ENCODE peak calls at places on chromosome 2, in six cellular contexts. F, A, B, Y, N and L are unnamed samples.

GRCh38 chr2:105926960-105927678 is 182.4 kb downstream of the NCK2 start:
- DNase-seq in F (no peak), A (no peak), B (peak; percentile 64), Y (no peak), N (peak; percentile 34), L (no peak)

GRCh38 chr2:5549061-5549601 is 143.1 kb upstream of the SOX11 start:
- DNase-seq in F (no peak), A (no peak), B (no peak), Y (no peak), N (no peak), L (no peak)

GRCh38 chr2:111908578-111908977 is 10.2 kb downstream of the MERTK start:
- DNase-seq in F (no peak), A (no peak), B (no peak), Y (no peak), N (no peak), L (no peak)

GRCh38 chr2:134453973-134454372 is 200.1 kb downstream of the MGAT5 start:
- DNase-seq in F (no peak), A (no peak), B (no peak), Y (no peak), N (no peak), L (no peak)

GRCh38 chr2:100929142-100929541 is 72.9 kb upstream of the RPL31 start:
- DNase-seq in F (no peak), A (no peak), B (no peak), Y (no peak), N (no peak), L (no peak)

GRCh38 chr2:27727257-27727656 is 44.3 kb upstream of the MRPL33 start:
- DNase-seq in F (no peak), A (no peak), B (no peak), Y (no peak), N (no peak), L (no peak)

GRCh38 chr2:105775809-105776559 is 31.3 kb downstream of the NCK2 start:
- DNase-seq in F (no peak), A (no peak), B (peak; percentile 39), Y (no peak), N (no peak), L (no peak)

GRCh38 chr2:191950132-191950885 is 103.4 kb upstream of the CAVIN2 start:
- DNase-seq in F (no peak), A (no peak), B (no peak), Y (peak; percentile 50), N (no peak), L (no peak)

GRCh38 chr2:178845565-178846457 is 38.6 kb upstream of the TTN start:
- DNase-seq in F (peak; percentile 73), A (no peak), B (no peak), Y (peak; percentile 53), N (no peak), L (no peak)

GRCh38 chr2:212958757-212959295 is 192.6 kb downstream of the IKZF2 start:
- DNase-seq in F (peak; percentile 12), A (no peak), B (no peak), Y (peak; percentile 62), N (no peak), L (no peak)